ENCODE peak calls at places on chromosomes 11 and 22, in six cellular contexts. One of them, this sample, is unnamed.

GRCh38 chr11:107357877-107358276 is 99.7 kb downstream of the CWF19L2 start:
- DNase-seq in IMR-90: no peak
- DNase-seq in K562: no peak
- DNase-seq in HepG2: no peak
- DNase-seq in GM12878: no peak
- DNase-seq in A549: no peak
- DNase-seq in this sample: no peak

GRCh38 chr11:10920205-10920604 is 62.4 kb upstream of the ZBED5 start:
- DNase-seq in K562: peak
- DNase-seq in IMR-90: peak
- DNase-seq in HepG2: no peak
- DNase-seq in GM12878: no peak
- DNase-seq in A549: no peak
- DNase-seq in this sample: no peak

GRCh38 chr11:121520243-121521144 is 67.7 kb upstream of the SORL1-AS1 start:
- DNase-seq in IMR-90: peak
- DNase-seq in GM12878: no peak
- DNase-seq in A549: no peak
- DNase-seq in K562: no peak
- DNase-seq in HepG2: no peak
- DNase-seq in this sample: no peak

GRCh38 chr11:75219869-75220268 is 20.7 kb upstream of the TPBGL start:
- DNase-seq in IMR-90: no peak
- DNase-seq in A549: no peak
- DNase-seq in GM12878: no peak
- DNase-seq in HepG2: no peak
- DNase-seq in K562: no peak
- DNase-seq in this sample: no peak

GRCh38 chr11:1896468-1896867 is 4.8 kb upstream of the PRR33 start:
- DNase-seq in GM12878: no peak
- DNase-seq in HepG2: no peak
- DNase-seq in A549: no peak
- DNase-seq in K562: no peak
- DNase-seq in IMR-90: no peak
- DNase-seq in this sample: no peak

GRCh38 chr22:49239264-49240015 is 588.2 kb downstream of the BRD1 start:
- DNase-seq in K562: no peak
- DNase-seq in GM12878: no peak
- DNase-seq in A549: no peak
- DNase-seq in HepG2: no peak
- DNase-seq in IMR-90: no peak
- DNase-seq in this sample: no peak

GRCh38 chr11:61731956-61732675 is 20.3 kb upstream of the MYRF start:
- DNase-seq in HepG2: no peak
- DNase-seq in GM12878: no peak
- DNase-seq in IMR-90: no peak
- DNase-seq in A549: no peak
- DNase-seq in K562: no peak
- DNase-seq in this sample: no peak

GRCh38 chr11:111733655-111734088 is 32.5 kb downstream of the PPP2R1B start:
- DNase-seq in HepG2: no peak
- DNase-seq in A549: no peak
- DNase-seq in K562: no peak
- DNase-seq in IMR-90: no peak
- DNase-seq in GM12878: no peak
- DNase-seq in this sample: no peak

GRCh38 chr11:74418509-74418895 is 20.3 kb upstream of the PGM2L1 start:
- DNase-seq in HepG2: peak
- DNase-seq in K562: no peak
- DNase-seq in GM12878: no peak
- DNase-seq in IMR-90: peak
- DNase-seq in A549: peak
- DNase-seq in this sample: no peak

GRCh38 chr11:92702771-92703170 is 266.7 kb upstream of the MTNR1B start:
- DNase-seq in A549: no peak
- DNase-seq in HepG2: no peak
- DNase-seq in K562: no peak
- DNase-seq in IMR-90: peak
- DNase-seq in GM12878: no peak
- DNase-seq in this sample: no peak

GRCh38 chr11:12806113-12806512 is 131.9 kb downstream of the TEAD1 start:
- DNase-seq in K562: no peak
- DNase-seq in GM12878: no peak
- DNase-seq in IMR-90: peak
- DNase-seq in A549: peak
- DNase-seq in HepG2: no peak
- DNase-seq in this sample: no peak

GRCh38 chr11:87219266-87219665 is 181.5 kb downstream of the TMEM135 start:
- DNase-seq in HepG2: no peak
- DNase-seq in A549: no peak
- DNase-seq in IMR-90: no peak
- DNase-seq in K562: no peak
- DNase-seq in GM12878: peak
- DNase-seq in this sample: no peak

GRCh38 chr11:67640758-67641113 is 1.2 kb upstream of the TBX10 start:
- DNase-seq in K562: no peak
- DNase-seq in HepG2: no peak
- DNase-seq in GM12878: no peak
- DNase-seq in IMR-90: no peak
- DNase-seq in A549: no peak
- DNase-seq in this sample: no peak

GRCh38 chr22:47007496-47007895 is 245.0 kb downstream of the TBC1D22A start:
- DNase-seq in A549: no peak
- DNase-seq in GM12878: no peak
- DNase-seq in K562: no peak
- DNase-seq in IMR-90: no peak
- DNase-seq in HepG2: no peak
- DNase-seq in this sample: no peak

DNA sequence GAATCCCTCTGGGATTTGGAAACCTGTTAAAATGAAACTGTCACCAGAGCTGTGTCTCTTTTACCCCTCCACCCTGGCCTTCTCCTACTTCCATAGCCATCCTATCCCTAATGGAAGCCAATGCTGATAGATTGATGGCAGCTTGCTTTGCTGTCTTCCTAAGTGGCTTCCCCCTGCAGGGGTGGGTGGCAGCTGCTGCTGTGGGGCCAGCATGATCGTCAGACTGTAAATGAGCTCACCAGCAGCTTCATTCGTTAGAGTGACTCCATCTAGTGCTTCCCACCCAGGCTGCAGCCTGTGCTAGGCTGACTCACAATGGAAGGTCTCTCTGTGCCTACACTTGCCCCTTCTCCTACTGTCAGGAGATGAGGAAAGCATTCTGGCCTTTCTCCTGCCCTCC is 311.0 kb downstream of the BUD13 start:
- DNase-seq in HepG2: no peak
- DNase-seq in K562: no peak
- DNase-seq in IMR-90: no peak
- DNase-seq in A549: no peak
- DNase-seq in GM12878: no peak
- DNase-seq in this sample: no peak
- TF ChIP-seq SMC3 in HepG2: no peak
- TF ChIP-seq SMC3 in K562: no peak
- TF ChIP-seq SMC3 in IMR-90: no peak
- TF ChIP-seq SMC3 in A549: no peak
- TF ChIP-seq SMC3 in GM12878: no peak
- TF ChIP-seq SMC3 in this sample: no peak

DNA sequence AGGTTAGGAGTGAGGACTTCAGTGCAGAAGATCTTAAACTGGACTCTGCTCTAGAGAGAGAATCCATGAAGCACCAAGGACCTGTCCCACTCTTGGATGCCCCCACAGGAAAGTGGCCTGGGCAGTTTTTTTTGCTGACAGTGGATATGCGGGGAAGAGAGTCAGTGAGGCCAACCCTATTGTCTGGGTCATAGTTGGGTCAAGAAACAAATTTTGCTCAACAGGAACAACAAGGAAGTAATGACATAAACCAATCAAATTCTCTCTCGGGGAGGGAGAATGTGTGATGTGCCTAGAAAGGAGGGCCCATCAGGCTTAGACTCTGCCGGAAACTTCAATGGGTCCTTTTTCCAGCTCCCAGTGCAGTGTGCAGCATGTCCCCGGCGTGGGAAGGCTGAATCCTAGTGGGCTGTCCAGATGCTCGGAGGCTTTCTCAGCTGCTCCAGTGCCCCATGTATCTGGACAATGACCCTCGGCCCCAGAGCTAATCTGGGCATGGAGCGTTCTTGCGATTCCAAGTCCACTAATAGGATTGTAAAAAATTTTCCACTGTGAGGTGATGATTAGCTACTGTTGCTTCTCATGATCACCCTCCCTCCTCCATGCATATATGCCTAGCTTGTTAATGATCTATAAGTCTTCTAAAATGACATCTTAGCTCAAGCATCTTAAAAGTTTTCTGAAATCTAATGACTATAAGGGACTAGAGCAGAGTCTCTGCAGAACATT is 101.0 kb downstream of the SNX19 start:
- DNase-seq in GM12878: no peak
- DNase-seq in K562: no peak
- DNase-seq in IMR-90: no peak
- DNase-seq in A549: no peak
- DNase-seq in HepG2: no peak
- DNase-seq in this sample: no peak
- TF ChIP-seq SMC3 in GM12878: no peak
- TF ChIP-seq SMC3 in K562: no peak
- TF ChIP-seq SMC3 in IMR-90: no peak
- TF ChIP-seq SMC3 in A549: no peak
- TF ChIP-seq SMC3 in HepG2: no peak
- TF ChIP-seq SMC3 in this sample: no peak

DNA sequence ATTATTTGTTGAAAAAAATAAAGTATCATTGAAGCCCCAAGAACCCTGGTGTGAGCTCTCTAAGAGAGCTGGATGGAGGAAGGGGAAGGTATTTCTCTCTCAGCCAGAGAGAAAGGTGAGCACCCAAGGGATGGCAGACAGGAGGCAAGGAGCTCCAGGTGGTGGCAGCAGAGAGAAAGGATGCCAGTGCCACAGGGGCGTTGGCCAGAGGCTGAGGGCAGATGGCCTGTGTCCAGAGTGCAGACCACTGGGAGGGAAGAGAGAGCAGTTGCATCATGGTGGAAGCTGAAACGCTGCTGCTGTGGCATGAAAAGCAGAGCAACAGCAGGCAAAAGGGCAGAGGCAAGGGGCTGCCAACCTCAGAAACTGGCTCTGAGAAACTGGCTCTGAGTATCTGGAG is 8.5 kb downstream of the SPON1 start:
- DNase-seq in HepG2: peak
- DNase-seq in GM12878: no peak
- DNase-seq in IMR-90: no peak
- DNase-seq in A549: peak
- DNase-seq in K562: no peak
- DNase-seq in this sample: peak
- TF ChIP-seq SMC3 in HepG2: peak
- TF ChIP-seq SMC3 in GM12878: no peak
- TF ChIP-seq SMC3 in IMR-90: peak
- TF ChIP-seq SMC3 in A549: peak
- TF ChIP-seq SMC3 in K562: no peak
- TF ChIP-seq SMC3 in this sample: peak

DNA sequence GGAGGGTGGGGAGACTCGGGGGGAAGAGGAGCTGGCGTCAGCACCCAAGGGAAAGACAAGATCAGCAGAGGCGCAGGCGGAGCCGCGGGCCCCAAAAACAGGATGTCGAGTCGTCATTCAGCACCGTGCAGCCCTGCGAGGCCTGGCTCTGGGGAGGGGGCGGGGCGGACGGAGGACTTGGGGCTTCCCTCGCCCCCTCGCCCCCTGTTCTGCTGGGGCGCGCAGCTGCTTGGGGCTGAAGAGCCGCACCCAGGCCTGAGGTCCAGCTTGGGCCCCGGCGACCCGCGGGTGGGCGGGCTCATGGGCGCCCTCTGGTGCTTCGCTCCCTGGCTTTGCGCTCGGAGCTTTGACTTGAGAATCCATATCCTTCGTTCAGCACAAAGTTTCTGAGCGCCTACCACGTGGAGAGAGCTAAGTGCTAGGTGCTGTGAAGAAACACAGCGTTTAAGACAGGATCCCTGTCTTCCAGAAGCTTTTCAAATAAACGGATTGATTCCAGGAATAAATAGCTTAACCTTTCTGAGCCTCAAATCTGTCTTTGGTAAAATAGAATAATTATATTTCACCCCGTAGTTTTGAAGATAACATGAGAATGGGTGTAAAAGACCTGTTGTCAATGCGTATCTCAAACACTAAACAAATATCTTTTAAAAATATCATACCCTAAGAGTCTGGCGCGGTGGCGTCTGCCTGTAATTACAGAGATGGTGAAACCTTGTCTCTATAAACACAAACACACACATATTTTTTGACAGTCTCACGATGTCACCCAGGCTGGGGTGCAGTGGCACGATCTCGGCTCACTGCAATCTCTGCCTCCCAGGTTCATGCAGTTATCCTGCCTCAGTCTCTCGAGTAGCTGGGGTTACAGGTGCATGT is 906 bp upstream of the RHOG start:
- DNase-seq in HepG2: peak
- DNase-seq in IMR-90: peak
- DNase-seq in K562: peak
- DNase-seq in GM12878: peak
- DNase-seq in A549: peak
- DNase-seq in this sample: peak
- TF ChIP-seq SMC3 in HepG2: peak
- TF ChIP-seq SMC3 in IMR-90: peak
- TF ChIP-seq SMC3 in K562: peak
- TF ChIP-seq SMC3 in GM12878: peak
- TF ChIP-seq SMC3 in A549: peak
- TF ChIP-seq SMC3 in this sample: peak

GRCh38 chr22:23010430-23010829 is 59.9 kb upstream of the GNAZ start:
- DNase-seq in GM12878: no peak
- DNase-seq in K562: peak
- DNase-seq in IMR-90: no peak
- DNase-seq in HepG2: no peak
- DNase-seq in A549: no peak
- DNase-seq in this sample: no peak

GRCh38 chr22:23012081-23012622 is 58.2 kb upstream of the GNAZ start:
- DNase-seq in A549: no peak
- DNase-seq in GM12878: peak
- DNase-seq in K562: peak
- DNase-seq in HepG2: no peak
- DNase-seq in IMR-90: no peak
- DNase-seq in this sample: no peak

GRCh38 chr22:23011105-23011674 is 59.1 kb upstream of the GNAZ start:
- DNase-seq in A549: no peak
- DNase-seq in IMR-90: no peak
- DNase-seq in GM12878: no peak
- DNase-seq in K562: peak
- DNase-seq in HepG2: no peak
- DNase-seq in this sample: no peak

GRCh38 chr22:23007823-23008222 is 62.5 kb upstream of the GNAZ start:
- DNase-seq in A549: no peak
- DNase-seq in K562: peak
- DNase-seq in GM12878: no peak
- DNase-seq in HepG2: no peak
- DNase-seq in IMR-90: no peak
- DNase-seq in this sample: no peak

GRCh38 chr22:23008887-23009286 is 61.4 kb upstream of the GNAZ start:
- DNase-seq in IMR-90: no peak
- DNase-seq in GM12878: no peak
- DNase-seq in A549: no peak
- DNase-seq in K562: no peak
- DNase-seq in HepG2: no peak
- DNase-seq in this sample: no peak
- TF ChIP-seq SMC3 in IMR-90: no peak
- TF ChIP-seq SMC3 in GM12878: no peak
- TF ChIP-seq SMC3 in A549: no peak
- TF ChIP-seq SMC3 in K562: no peak
- TF ChIP-seq SMC3 in HepG2: no peak
- TF ChIP-seq SMC3 in this sample: no peak

This sample was measured in SK-N-SH.